ENCODE peak calls at places on chromosomes 5 and 9, in six cellular contexts. One of them, this sample, is unnamed.

GRCh38 chr5:138336952-138337684 is 948 bp upstream of the FAM53C start:
- DNase-seq in cardiac muscle cell: peak; percentile 91
- DNase-seq in Peyer's patch: no peak
- DNase-seq in mammary epithelial cell: no peak
- DNase-seq in fibroblast of lung: peak; percentile 75
- DNase-seq in stomach: peak; percentile 80
- DNase-seq in this sample: no peak

GRCh38 chr9:120579139-120579749 is 723 bp downstream of the CDK5RAP2 start:
- DNase-seq in fibroblast of lung: no peak
- DNase-seq in cardiac muscle cell: no peak
- DNase-seq in mammary epithelial cell: peak; percentile 38
- DNase-seq in Peyer's patch: no peak
- DNase-seq in stomach: no peak
- DNase-seq in this sample: no peak

GRCh38 chr5:176317534-176318374 is 43.8 kb downstream of the KIAA1191 start:
- DNase-seq in fibroblast of lung: no peak
- DNase-seq in mammary epithelial cell: no peak
- DNase-seq in stomach: peak; percentile 30
- DNase-seq in Peyer's patch: no peak
- DNase-seq in cardiac muscle cell: no peak
- DNase-seq in this sample: no peak

GRCh38 chr5:77791926-77792325 is 15.8 kb upstream of the TBCA start:
- DNase-seq in cardiac muscle cell: no peak
- DNase-seq in Peyer's patch: no peak
- DNase-seq in mammary epithelial cell: no peak
- DNase-seq in fibroblast of lung: no peak
- DNase-seq in stomach: no peak
- DNase-seq in this sample: no peak

GRCh38 chr5:168947212-168947868 is 353.6 kb downstream of the SLIT3 start:
- DNase-seq in cardiac muscle cell: peak; percentile 55
- DNase-seq in fibroblast of lung: peak; percentile 11
- DNase-seq in mammary epithelial cell: peak; percentile 24
- DNase-seq in stomach: peak; percentile 59
- DNase-seq in Peyer's patch: no peak
- DNase-seq in this sample: no peak

GRCh38 chr9:114153761-114154596 is 1.4 kb upstream of the COL27A1 start:
- DNase-seq in mammary epithelial cell: peak; percentile 33
- DNase-seq in Peyer's patch: no peak
- DNase-seq in cardiac muscle cell: peak; percentile 42
- DNase-seq in stomach: peak; percentile 33
- DNase-seq in fibroblast of lung: peak; percentile 42
- DNase-seq in this sample: no peak

GRCh38 chr9:129838707-129839259 is 3.5 kb downstream of the USP20 start:
- DNase-seq in fibroblast of lung: peak; percentile 93
- DNase-seq in cardiac muscle cell: peak; percentile 42
- DNase-seq in Peyer's patch: no peak
- DNase-seq in mammary epithelial cell: peak; percentile 50
- DNase-seq in stomach: no peak
- DNase-seq in this sample: no peak

GRCh38 chr5:135203593-135204036 is 169.6 kb upstream of the PITX1 start:
- DNase-seq in fibroblast of lung: no peak
- DNase-seq in cardiac muscle cell: no peak
- DNase-seq in Peyer's patch: no peak
- DNase-seq in stomach: no peak
- DNase-seq in mammary epithelial cell: no peak
- DNase-seq in this sample: no peak

GRCh38 chr5:157648275-157648990 is 3.8 kb downstream of the SOX30 start:
- DNase-seq in fibroblast of lung: peak; percentile 62
- DNase-seq in mammary epithelial cell: no peak
- DNase-seq in stomach: no peak
- DNase-seq in Peyer's patch: no peak
- DNase-seq in cardiac muscle cell: no peak
- DNase-seq in this sample: no peak

GRCh38 chr9:73116030-73116429 is 35.6 kb upstream of the ANXA1 start:
- DNase-seq in Peyer's patch: no peak
- DNase-seq in mammary epithelial cell: peak; percentile 90
- DNase-seq in fibroblast of lung: peak; percentile 89
- DNase-seq in cardiac muscle cell: peak; percentile 52
- DNase-seq in stomach: no peak
- DNase-seq in this sample: no peak

GRCh38 chr9:74777136-74777879 is 110.4 kb downstream of the TRPM6 start:
- DNase-seq in cardiac muscle cell: peak; percentile 72
- DNase-seq in Peyer's patch: peak; percentile 73
- DNase-seq in stomach: peak; percentile 69
- DNase-seq in mammary epithelial cell: peak; percentile 55
- DNase-seq in fibroblast of lung: peak; percentile 36
- DNase-seq in this sample: peak; percentile 83

GRCh38 chr9:101421653-101422065 is 13.9 kb downstream of the ALDOB start:
- DNase-seq in Peyer's patch: peak; percentile 51
- DNase-seq in stomach: peak; percentile 76
- DNase-seq in mammary epithelial cell: no peak
- DNase-seq in fibroblast of lung: no peak
- DNase-seq in cardiac muscle cell: no peak
- DNase-seq in this sample: no peak

GRCh38 chr9:17398351-17398750 is 180.5 kb upstream of the SH3GL2 start:
- DNase-seq in stomach: no peak
- DNase-seq in mammary epithelial cell: no peak
- DNase-seq in Peyer's patch: no peak
- DNase-seq in fibroblast of lung: peak; percentile 7
- DNase-seq in cardiac muscle cell: peak; percentile 79
- DNase-seq in this sample: no peak

GRCh38 chr5:16853511-16853910 is 82.6 kb downstream of the MYO10 start:
- DNase-seq in Peyer's patch: no peak
- DNase-seq in cardiac muscle cell: no peak
- DNase-seq in fibroblast of lung: no peak
- DNase-seq in mammary epithelial cell: no peak
- DNase-seq in stomach: no peak
- DNase-seq in this sample: no peak

GRCh38 chr9:4069457-4070162 is 230.3 kb downstream of the GLIS3 start:
- DNase-seq in fibroblast of lung: no peak
- DNase-seq in Peyer's patch: no peak
- DNase-seq in stomach: no peak
- DNase-seq in mammary epithelial cell: no peak
- DNase-seq in cardiac muscle cell: no peak
- DNase-seq in this sample: no peak

GRCh38 chr9:127135056-127135745 is 12.8 kb upstream of the ANGPTL2 start:
- DNase-seq in fibroblast of lung: no peak
- DNase-seq in cardiac muscle cell: no peak
- DNase-seq in Peyer's patch: no peak
- DNase-seq in stomach: peak; percentile 20
- DNase-seq in mammary epithelial cell: no peak
- DNase-seq in this sample: no peak

GRCh38 chr9:134399435-134400056 is 73.3 kb downstream of the RXRA start:
- DNase-seq in Peyer's patch: no peak
- DNase-seq in stomach: no peak
- DNase-seq in cardiac muscle cell: peak; percentile 48
- DNase-seq in fibroblast of lung: no peak
- DNase-seq in mammary epithelial cell: no peak
- DNase-seq in this sample: no peak

GRCh38 chr9:120928015-120928719 is 1.6 kb upstream of the TRAF1 start:
- DNase-seq in cardiac muscle cell: no peak
- DNase-seq in Peyer's patch: no peak
- DNase-seq in stomach: peak; percentile 51
- DNase-seq in fibroblast of lung: no peak
- DNase-seq in mammary epithelial cell: no peak
- DNase-seq in this sample: peak; percentile 85

GRCh38 chr5:96855041-96855872 is 21.0 kb upstream of the ERAP2 start:
- DNase-seq in mammary epithelial cell: no peak
- DNase-seq in Peyer's patch: peak; percentile 61
- DNase-seq in stomach: no peak
- DNase-seq in cardiac muscle cell: peak; percentile 88
- DNase-seq in fibroblast of lung: peak; percentile 80
- DNase-seq in this sample: no peak

GRCh38 chr9:77152289-77152688 is 25.0 kb upstream of the VPS13A start:
- DNase-seq in stomach: no peak
- DNase-seq in fibroblast of lung: no peak
- DNase-seq in Peyer's patch: no peak
- DNase-seq in mammary epithelial cell: no peak
- DNase-seq in cardiac muscle cell: no peak
- DNase-seq in this sample: no peak

GRCh38 chr5:116569999-116570398 is 4.6 kb downstream of the SEMA6A start:
- DNase-seq in stomach: no peak
- DNase-seq in fibroblast of lung: no peak
- DNase-seq in mammary epithelial cell: no peak
- DNase-seq in Peyer's patch: no peak
- DNase-seq in cardiac muscle cell: no peak
- DNase-seq in this sample: no peak
- H3K4me1 ChIP-seq in stomach: peaks cover 33% of the 10 kb centered on the region
- H3K4me1 ChIP-seq in fibroblast of lung: peaks cover 2% of the 10 kb centered on the region
- H3K4me1 ChIP-seq in mammary epithelial cell: peaks cover 21% of the 10 kb centered on the region
- H3K4me1 ChIP-seq in Peyer's patch: peaks cover 10% of the 10 kb centered on the region
- H3K4me1 ChIP-seq in cardiac muscle cell: no peaks in the 10 kb centered on the region
- H3K4me1 ChIP-seq in this sample: peaks cover 43% of the 10 kb centered on the region

GRCh38 chr5:55921617-55922016 is 70.5 kb downstream of the IL31RA start:
- DNase-seq in mammary epithelial cell: no peak
- DNase-seq in fibroblast of lung: no peak
- DNase-seq in cardiac muscle cell: no peak
- DNase-seq in stomach: no peak
- DNase-seq in Peyer's patch: no peak
- DNase-seq in this sample: no peak

GRCh38 chr5:55917402-55918096 is 66.4 kb downstream of the IL31RA start:
- DNase-seq in fibroblast of lung: no peak
- DNase-seq in mammary epithelial cell: no peak
- DNase-seq in stomach: no peak
- DNase-seq in Peyer's patch: no peak
- DNase-seq in cardiac muscle cell: no peak
- DNase-seq in this sample: no peak

GRCh38 chr5:55920784-55921183 is 69.6 kb downstream of the IL31RA start:
- DNase-seq in fibroblast of lung: no peak
- DNase-seq in cardiac muscle cell: no peak
- DNase-seq in mammary epithelial cell: no peak
- DNase-seq in Peyer's patch: no peak
- DNase-seq in stomach: no peak
- DNase-seq in this sample: no peak

GRCh38 chr5:55918097-55919035 is 67.2 kb downstream of the IL31RA start:
- DNase-seq in Peyer's patch: no peak
- DNase-seq in cardiac muscle cell: no peak
- DNase-seq in fibroblast of lung: no peak
- DNase-seq in stomach: no peak
- DNase-seq in mammary epithelial cell: no peak
- DNase-seq in this sample: no peak

DNA sequence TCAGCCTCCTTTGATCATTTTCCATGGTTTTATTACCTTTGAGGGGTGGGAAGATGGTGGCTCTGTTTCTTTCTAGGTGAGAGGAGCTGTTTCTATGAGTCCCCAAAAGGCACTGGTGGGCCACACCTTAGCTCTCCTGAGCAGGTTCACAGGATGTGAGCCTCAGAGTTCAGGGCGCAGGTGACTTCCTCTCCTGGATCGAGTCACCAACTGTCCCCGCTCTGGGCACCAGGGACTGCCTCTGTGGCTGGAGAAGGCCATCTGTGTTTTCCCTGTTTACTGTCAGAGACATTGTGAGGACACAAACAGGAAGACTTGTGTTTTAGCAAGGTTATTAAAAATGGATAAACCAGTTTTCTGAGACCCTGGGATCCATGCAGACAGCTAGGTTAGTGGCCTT is 68.5 kb downstream of the IL31RA start:
- DNase-seq in mammary epithelial cell: no peak
- DNase-seq in cardiac muscle cell: no peak
- DNase-seq in stomach: no peak
- DNase-seq in fibroblast of lung: no peak
- DNase-seq in Peyer's patch: no peak
- DNase-seq in this sample: no peak
- H3K27ac ChIP-seq in mammary epithelial cell: no peak overlapping the region
- H3K27ac ChIP-seq in cardiac muscle cell: no peak overlapping the region
- H3K27ac ChIP-seq in stomach: no peak overlapping the region
- H3K27ac ChIP-seq in fibroblast of lung: no peak overlapping the region
- H3K27ac ChIP-seq in Peyer's patch: no peak overlapping the region
- H3K27ac ChIP-seq in this sample: no peak overlapping the region

GRCh38 chr5:177520906-177521513 is 4.2 kb upstream of the DDX41 start:
- DNase-seq in stomach: no peak
- DNase-seq in Peyer's patch: peak; percentile 43
- DNase-seq in cardiac muscle cell: no peak
- DNase-seq in fibroblast of lung: no peak
- DNase-seq in mammary epithelial cell: no peak
- DNase-seq in this sample: peak; percentile 64
- TF ChIP-seq CTCF in stomach: no peak
- TF ChIP-seq CTCF in Peyer's patch: no peak
- TF ChIP-seq CTCF in cardiac muscle cell: peak; percentile 13
- TF ChIP-seq CTCF in fibroblast of lung: no peak
- TF ChIP-seq CTCF in mammary epithelial cell: peak; percentile 19
- TF ChIP-seq CTCF in this sample: no peak

GRCh38 chr5:3452622-3453021 is 143.0 kb upstream of the IRX1 start:
- DNase-seq in mammary epithelial cell: no peak
- DNase-seq in cardiac muscle cell: no peak
- DNase-seq in fibroblast of lung: no peak
- DNase-seq in Peyer's patch: no peak
- DNase-seq in stomach: no peak
- DNase-seq in this sample: no peak
- H3K4me1 ChIP-seq in mammary epithelial cell: peaks cover 10% of the 10 kb centered on the region
- H3K4me1 ChIP-seq in cardiac muscle cell: no peaks in the 10 kb centered on the region
- H3K4me1 ChIP-seq in fibroblast of lung: no peaks in the 10 kb centered on the region
- H3K4me1 ChIP-seq in Peyer's patch: no peaks in the 10 kb centered on the region
- H3K4me1 ChIP-seq in stomach: no peaks in the 10 kb centered on the region
- H3K4me1 ChIP-seq in this sample: no peaks in the 10 kb centered on the region

GRCh38 chr5:172901788-172902496 is 57.3 kb upstream of the RPL26L1 start:
- DNase-seq in Peyer's patch: no peak
- DNase-seq in fibroblast of lung: peak; percentile 66
- DNase-seq in mammary epithelial cell: no peak
- DNase-seq in stomach: no peak
- DNase-seq in cardiac muscle cell: peak; percentile 73
- DNase-seq in this sample: no peak
- H3K27ac ChIP-seq in Peyer's patch: peak overlapping the region; percentile 98
- H3K27ac ChIP-seq in fibroblast of lung: peak overlapping the region; percentile 95
- H3K27ac ChIP-seq in mammary epithelial cell: no peak overlapping the region
- H3K27ac ChIP-seq in stomach: peak overlapping the region; percentile 96
- H3K27ac ChIP-seq in cardiac muscle cell: peak overlapping the region; percentile 88
- H3K27ac ChIP-seq in this sample: peak overlapping the region; percentile 68

GRCh38 chr5:37005946-37006540 is 129.5 kb downstream of the NIPBL start:
- DNase-seq in fibroblast of lung: peak; percentile 23
- DNase-seq in Peyer's patch: no peak
- DNase-seq in mammary epithelial cell: peak; percentile 20
- DNase-seq in cardiac muscle cell: peak; percentile 55
- DNase-seq in stomach: no peak
- DNase-seq in this sample: no peak
- TF ChIP-seq CTCF in fibroblast of lung: no peak
- TF ChIP-seq CTCF in Peyer's patch: peak; percentile 47
- TF ChIP-seq CTCF in mammary epithelial cell: peak; percentile 65
- TF ChIP-seq CTCF in cardiac muscle cell: peak; percentile 61
- TF ChIP-seq CTCF in stomach: no peak
- TF ChIP-seq CTCF in this sample: peak; percentile 44

GRCh38 chr9:136572003-136572595 is 26.3 kb upstream of the NOTCH1 start:
- DNase-seq in fibroblast of lung: peak; percentile 82
- DNase-seq in cardiac muscle cell: peak; percentile 81
- DNase-seq in mammary epithelial cell: no peak
- DNase-seq in stomach: no peak
- DNase-seq in Peyer's patch: no peak
- DNase-seq in this sample: no peak
- H3K4me1 ChIP-seq in fibroblast of lung: peaks cover 27% of the 10 kb centered on the region
- H3K4me1 ChIP-seq in cardiac muscle cell: peaks cover 46% of the 10 kb centered on the region
- H3K4me1 ChIP-seq in mammary epithelial cell: peaks cover 27% of the 10 kb centered on the region
- H3K4me1 ChIP-seq in stomach: peaks cover 29% of the 10 kb centered on the region
- H3K4me1 ChIP-seq in Peyer's patch: no peaks in the 10 kb centered on the region
- H3K4me1 ChIP-seq in this sample: peaks cover 62% of the 10 kb centered on the region